ENCODE peak calls at places on chromosome 15, in nine cellular contexts. A, J, K, L, G, C, T, S and M are unnamed samples.

GRCh38 chr15:17026633-17027032 is 3515.0 kb downstream of the GOLGA6L6 start:
- DNase-seq in A (no peak), J (no peak), K (no peak), L (no peak), G (no peak), C (no peak), T (no peak), S (no peak), M (no peak)

GRCh38 chr15:35330921-35331320 is 215.0 kb downstream of the DPH6 start:
- DNase-seq in A (no peak), J (no peak), K (no peak), L (no peak), G (no peak), C (no peak), T (no peak), S (no peak), M (no peak)

GRCh38 chr15:95557226-95558046 is 773.1 kb upstream of the NR2F2 start:
- DNase-seq in A (no peak), J (no peak), K (peak; percentile 54), L (peak; percentile 55), G (no peak), C (peak; percentile 95), T (peak; percentile 95), S (no peak), M (peak; percentile 70)

GRCh38 chr15:63857459-63857856 is 23.7 kb upstream of the HERC1 start:
- DNase-seq in A (no peak), J (no peak), K (no peak), L (no peak), G (no peak), C (no peak), T (no peak), S (no peak), M (no peak)

GRCh38 chr15:76325704-76326103 is 10.9 kb upstream of the ISL2 start:
- DNase-seq in A (no peak), J (no peak), K (no peak), L (no peak), G (no peak), C (no peak), T (no peak), S (no peak), M (no peak)

GRCh38 chr15:44726568-44727461 is 9.5 kb upstream of the TRIM69 start:
- DNase-seq in A (no peak), J (no peak), K (peak; percentile 33), L (no peak), G (no peak), C (peak; percentile 95), T (peak; percentile 94), S (no peak), M (no peak)

GRCh38 chr15:94004697-94005096 is 226.7 kb upstream of the MCTP2 start:
- DNase-seq in A (no peak), J (no peak), K (peak; percentile 52), L (peak; percentile 45), G (no peak), C (no peak), T (no peak), S (peak; percentile 84), M (no peak)

GRCh38 chr15:85581495-85581894 is 201.1 kb downstream of the AKAP13 start:
- DNase-seq in A (no peak), J (peak; percentile 71), K (no peak), L (peak; percentile 86), G (no peak), C (no peak), T (no peak), S (peak; percentile 83), M (no peak)

DNA sequence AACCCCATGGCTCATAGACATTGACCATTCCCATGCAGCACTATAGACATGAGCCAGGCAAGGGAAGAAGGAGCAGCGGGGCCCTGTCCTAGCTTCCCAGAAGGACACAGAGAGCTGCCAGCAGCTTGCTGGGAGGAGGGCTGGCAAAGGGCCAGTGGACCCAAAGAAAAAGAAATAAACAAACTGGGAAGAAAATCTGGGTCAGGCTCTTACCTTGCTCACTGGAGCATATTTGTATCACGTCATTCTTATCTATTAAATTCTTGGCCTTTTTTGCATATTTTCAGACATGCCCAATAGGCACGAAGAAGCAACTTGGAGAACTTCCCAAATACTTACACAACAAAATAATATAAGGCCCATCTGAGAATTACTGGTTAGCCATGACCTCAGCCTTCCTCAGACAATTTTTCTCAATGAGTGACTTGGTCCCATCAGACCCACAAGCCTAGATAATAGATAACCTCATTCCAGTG is 28.4 kb downstream of the RASGRP1 start:
- DNase-seq in A (no peak), J (no peak), K (no peak), L (peak; percentile 54), G (no peak), C (peak; percentile 96), T (peak; percentile 96), S (peak; percentile 56), M (no peak)
- H3K27ac ChIP-seq in A (peak overlapping the region; percentile 41), J (no peak overlapping the region), K (no peak overlapping the region), L (no peak overlapping the region), G (no peak overlapping the region), C (peak overlapping the region; percentile 68), T (peak overlapping the region; percentile 36), S (no peak overlapping the region), M (no peak overlapping the region)

GRCh38 chr15:70034141-70034540 is 63.6 kb downstream of the TLE3 start:
- DNase-seq in A (no peak), J (no peak), K (no peak), L (no peak), G (no peak), C (no peak), T (no peak), S (no peak), M (no peak)

GRCh38 chr15:70034596-70034995 is 63.1 kb downstream of the TLE3 start:
- DNase-seq in A (no peak), J (no peak), K (no peak), L (no peak), G (no peak), C (no peak), T (no peak), S (no peak), M (peak; percentile 37)

GRCh38 chr15:70036585-70037343 is 61.0 kb downstream of the TLE3 start:
- DNase-seq in A (no peak), J (peak; percentile 17), K (no peak), L (no peak), G (no peak), C (no peak), T (no peak), S (no peak), M (peak; percentile 61)

GRCh38 chr15:70035051-70035718 is 62.5 kb downstream of the TLE3 start:
- DNase-seq in A (no peak), J (peak; percentile 21), K (no peak), L (no peak), G (no peak), C (no peak), T (no peak), S (no peak), M (peak; percentile 56)

GRCh38 chr15:70035719-70036077 is 62.0 kb downstream of the TLE3 start:
- DNase-seq in A (no peak), J (no peak), K (no peak), L (no peak), G (no peak), C (no peak), T (no peak), S (no peak), M (no peak)
- H3K27ac ChIP-seq in A (no peak overlapping the region), J (no peak overlapping the region), K (no peak overlapping the region), L (no peak overlapping the region), G (no peak overlapping the region), C (no peak overlapping the region), T (no peak overlapping the region), S (no peak overlapping the region), M (no peak overlapping the region)

GRCh38 chr15:41778503-41778902 is 4.2 kb downstream of the MAPKBP1 start:
- DNase-seq in A (no peak), J (no peak), K (no peak), L (no peak), G (no peak), C (no peak), T (peak; percentile 43), S (no peak), M (no peak)

GRCh38 chr15:41774873-41775417 is 661 bp downstream of the MAPKBP1 start:
- DNase-seq in A (no peak), J (no peak), K (no peak), L (no peak), G (no peak), C (no peak), T (no peak), S (no peak), M (no peak)

GRCh38 chr15:41779662-41780157 is 5.4 kb downstream of the MAPKBP1 start:
- DNase-seq in A (no peak), J (no peak), K (no peak), L (no peak), G (peak; percentile 51), C (peak; percentile 19), T (no peak), S (no peak), M (no peak)

GRCh38 chr15:41775651-41776050 is 1.4 kb downstream of the MAPKBP1 start:
- DNase-seq in A (no peak), J (no peak), K (no peak), L (no peak), G (no peak), C (peak; percentile 26), T (no peak), S (no peak), M (no peak)

DNA sequence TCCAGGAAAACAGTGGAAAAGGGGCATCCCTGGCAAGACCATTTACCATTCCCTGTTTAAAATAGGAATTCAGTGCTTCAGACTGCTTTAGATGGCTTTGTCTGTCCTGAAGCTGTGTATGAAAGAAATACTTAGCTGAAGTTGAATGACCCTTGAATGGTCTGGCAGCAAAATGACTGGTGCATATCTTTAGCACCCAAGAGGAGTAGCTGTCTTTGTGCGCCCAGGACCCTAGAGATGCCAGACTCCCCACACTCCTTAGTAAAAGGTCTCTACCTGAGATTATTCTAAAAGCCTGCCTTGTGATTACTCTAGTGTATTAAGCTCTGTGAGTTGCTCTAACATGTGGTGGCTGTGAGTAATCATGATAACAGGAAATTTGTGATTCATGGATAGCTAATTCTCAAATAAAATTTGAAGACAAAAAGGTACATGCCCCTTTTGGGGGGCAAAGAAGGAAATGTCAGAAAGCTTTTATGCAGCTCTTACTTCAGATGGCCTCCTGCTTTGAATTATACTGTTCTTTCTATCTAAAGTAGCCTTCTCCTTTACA is 3.2 kb downstream of the MAPKBP1 start:
- DNase-seq in A (no peak), J (no peak), K (no peak), L (no peak), G (no peak), C (peak; percentile 76), T (peak; percentile 65), S (no peak), M (no peak)
- H3K27ac ChIP-seq in A (no peak overlapping the region), J (no peak overlapping the region), K (no peak overlapping the region), L (no peak overlapping the region), G (peak overlapping the region; percentile 88), C (peak overlapping the region; percentile 46), T (no peak overlapping the region), S (no peak overlapping the region), M (peak overlapping the region; percentile 81)

GRCh38 chr15:78977591-78978347 is 32.9 kb upstream of the CTSH start:
- DNase-seq in A (no peak), J (no peak), K (no peak), L (no peak), G (no peak), C (no peak), T (no peak), S (no peak), M (no peak)

GRCh38 chr15:78981532-78982313 is 36.9 kb upstream of the CTSH start:
- DNase-seq in A (no peak), J (no peak), K (no peak), L (no peak), G (no peak), C (no peak), T (no peak), S (no peak), M (no peak)

GRCh38 chr15:78977091-78977571 is 32.3 kb upstream of the CTSH start:
- DNase-seq in A (no peak), J (no peak), K (no peak), L (no peak), G (no peak), C (no peak), T (no peak), S (no peak), M (no peak)

GRCh38 chr15:78978601-78979179 is 33.8 kb upstream of the CTSH start:
- DNase-seq in A (no peak), J (no peak), K (no peak), L (no peak), G (no peak), C (no peak), T (no peak), S (no peak), M (no peak)

DNA sequence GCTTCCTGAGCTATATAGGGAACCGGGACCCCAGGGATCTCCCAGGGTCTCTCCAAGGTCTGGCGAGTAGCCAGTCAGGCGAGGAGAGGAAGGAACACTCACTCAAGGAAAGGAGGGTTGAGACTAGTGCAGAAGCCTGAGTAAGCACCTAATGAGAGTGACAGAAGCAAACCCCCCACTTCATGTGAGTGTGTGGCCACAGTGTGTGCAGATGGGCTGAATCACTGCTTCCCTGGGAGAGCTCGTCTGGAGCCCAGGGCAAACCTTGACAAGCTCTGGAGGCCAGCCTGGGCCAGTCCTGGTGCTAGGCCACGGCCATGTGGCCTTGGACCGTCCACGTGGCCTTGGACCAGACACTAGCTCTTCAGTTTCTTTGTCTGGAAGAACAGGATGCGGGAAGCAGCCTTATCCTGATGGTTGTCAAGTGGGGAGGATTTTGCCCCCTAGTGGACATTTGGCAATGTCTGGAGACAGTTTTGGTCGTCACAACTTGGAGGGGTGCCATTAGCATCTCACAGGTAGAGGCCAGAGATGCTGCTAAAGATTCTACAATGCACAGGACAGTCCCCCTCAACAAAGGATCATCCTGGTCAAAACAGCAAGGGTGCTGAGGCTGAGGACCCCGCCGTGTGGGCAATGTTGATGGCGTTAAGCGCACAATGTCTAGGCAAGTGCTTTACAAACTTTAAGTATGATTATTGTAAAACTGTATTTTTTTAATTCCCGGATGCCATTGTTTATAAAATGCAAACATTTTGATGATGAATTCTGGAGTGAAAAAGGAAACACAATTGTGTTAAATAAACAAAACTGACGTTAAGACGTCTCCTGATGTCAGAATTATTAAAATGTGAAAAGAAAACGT is 34.8 kb upstream of the CTSH start:
- DNase-seq in A (no peak), J (no peak), K (peak; percentile 88), L (no peak), G (peak; percentile 76), C (peak; percentile 81), T (peak; percentile 81), S (no peak), M (no peak)
- H3K27ac ChIP-seq in A (no peak overlapping the region), J (no peak overlapping the region), K (no peak overlapping the region), L (no peak overlapping the region), G (no peak overlapping the region), C (no peak overlapping the region), T (no peak overlapping the region), S (no peak overlapping the region), M (no peak overlapping the region)